ENCODE peak calls at places on chromosomes 13 and 19, in ten cellular contexts. S is Right ventricle myocardium superior; G is MCF 10A; P is AG09319; K is RWPE2; V is lower leg skin; U is activated effector memory CD4-positive, alpha-beta T cell treated with Interleukin-2 at 50 U/mL for 16 hours; R is effector CD4-positive, alpha-beta T cell; T is esophagus muscularis mucosa; O is GOT3. W is an unnamed sample.

GRCh38 chr13:96700657-96701056 is 293.6 kb downstream of the OXGR1 start:
- DNase-seq in R (no peak), G (no peak), V (no peak), T (no peak), O (no peak), S (no peak), U (no peak), P (no peak), K (no peak), W (no peak)

GRCh38 chr13:40485611-40486517 is 180.6 kb downstream of the FOXO1 start:
- DNase-seq in V (peak), G (no peak), P (no peak), R (peak), K (no peak), T (no peak), O (no peak), U (peak), S (no peak), W (no peak)

GRCh38 chr19:28319918-28320317 is 893.0 kb downstream of the UQCRFS1 start:
- DNase-seq in V (peak), U (no peak), O (no peak), P (no peak), R (no peak), K (no peak), G (no peak), S (no peak), T (no peak), W (no peak)

GRCh38 chr13:39410089-39410901 is 192.7 kb downstream of the LHFPL6 start:
- DNase-seq in S (no peak), K (no peak), P (peak), G (peak), U (no peak), O (no peak), R (no peak), T (no peak), V (no peak), W (no peak)

GRCh38 chr19:46068345-46069258 is 27.8 kb upstream of the IGFL4 start:
- DNase-seq in V (no peak), S (no peak), U (no peak), G (peak), P (peak), K (peak), O (peak), T (no peak), R (no peak), W (no peak)

GRCh38 chr13:25980255-25980654 is 71.6 kb downstream of the SHISA2 start:
- DNase-seq in V (no peak), O (no peak), R (no peak), K (no peak), T (no peak), U (no peak), S (no peak), G (peak), P (no peak), W (no peak)

GRCh38 chr19:3366761-3367571 is 583 bp downstream of the NFIC start:
- DNase-seq in P (no peak), T (no peak), S (peak), U (no peak), O (no peak), R (no peak), V (no peak), K (no peak), G (peak), W (no peak)

GRCh38 chr19:39831679-39832078 is 2.3 kb downstream of the DYRK1B start:
- DNase-seq in P (no peak), V (no peak), O (no peak), U (no peak), S (no peak), K (peak), R (no peak), T (no peak), G (no peak), W (no peak)

GRCh38 chr19:19342086-19343015 is 21.7 kb downstream of the MAU2 start:
- DNase-seq in R (no peak), K (no peak), P (no peak), U (no peak), O (peak), G (peak), T (no peak), V (no peak), S (peak), W (no peak)

GRCh38 chr19:42184401-42184861 is 33.0 kb downstream of the DEDD2 start:
- DNase-seq in G (peak), T (no peak), V (peak), U (peak), K (no peak), S (peak), P (peak), R (peak), O (peak), W (no peak)

GRCh38 chr13:97125051-97125809 is 96.9 kb upstream of the MBNL2 start:
- DNase-seq in U (no peak), G (peak), P (peak), R (no peak), K (peak), V (peak), T (no peak), O (peak), S (no peak), W (no peak)

GRCh38 chr19:49216076-49216475 is 58.5 kb downstream of the TRPM4 start:
- DNase-seq in G (peak), U (no peak), O (no peak), R (no peak), T (no peak), V (no peak), P (no peak), K (no peak), S (no peak), W (no peak)

GRCh38 chr13:46804391-46804815 is 7.4 kb upstream of the ESD start:
- DNase-seq in K (peak), O (no peak), S (no peak), G (peak), U (no peak), R (no peak), T (no peak), V (no peak), P (no peak), W (no peak)

GRCh38 chr13:51006067-51006800 is 96.6 kb downstream of the RNASEH2B start:
- DNase-seq in O (no peak), P (no peak), S (no peak), G (no peak), U (no peak), T (peak), K (no peak), R (no peak), V (no peak), W (no peak)

GRCh38 chr13:85738696-85739320 is 60.4 kb downstream of the SLITRK6 start:
- DNase-seq in O (no peak), S (no peak), G (peak), P (no peak), U (no peak), T (no peak), V (no peak), R (no peak), K (no peak), W (no peak)

GRCh38 chr13:75079226-75079625 is 402.7 kb downstream of the TBC1D4 start:
- DNase-seq in R (no peak), G (peak), K (no peak), T (no peak), U (no peak), P (no peak), O (no peak), S (no peak), V (no peak), W (no peak)

W was measured in chondrocyte.